ENCODE peak calls at places on chromosomes 5 and 9, in nine cellular contexts. W is body of pancreas, D is kidney epithelial cell, Z is heart right ventricle, B is fibroblast of lung, I is tibial artery, U is Calu3, L is adrenal gland, N is IMR-90. V is an unnamed sample.
A peak's percentile ranks its signal among the peaks of the same experiment; 100 is the strongest.

GRCh38 chr9:91820949-91821880 is 128.8 kb downstream of the ROR2 start:
- DNase-seq in W (no peak), D (no peak), Z (no peak), B (no peak), I (no peak), U (no peak), L (peak; percentile 40), N (peak; percentile 35), V (no peak)

GRCh38 chr9:123358181-123358894 is 2.3 kb downstream of the CRB2 start:
- DNase-seq in W (no peak), D (no peak), Z (no peak), B (no peak), I (no peak), U (no peak), L (no peak), N (no peak), V (no peak)

GRCh38 chr9:26856413-26857032 is 36.1 kb downstream of the CAAP1 start:
- DNase-seq in W (peak; percentile 22), D (peak; percentile 18), Z (no peak), B (peak; percentile 70), I (no peak), U (peak; percentile 36), L (peak; percentile 48), N (peak; percentile 38), V (peak; percentile 41)

GRCh38 chr5:10831416-10831815 is 70.4 kb upstream of the DAP start:
- DNase-seq in W (no peak), D (no peak), Z (no peak), B (peak; percentile 94), I (no peak), U (no peak), L (no peak), N (peak; percentile 95), V (no peak)

GRCh38 chr5:169610606-169611005 is 26.5 kb upstream of the DOCK2 start:
- DNase-seq in W (no peak), D (no peak), Z (no peak), B (no peak), I (no peak), U (no peak), L (no peak), N (peak; percentile 39), V (no peak)

GRCh38 chr5:56692359-56693219 is 122.8 kb upstream of the MAP3K1 start:
- DNase-seq in W (no peak), D (no peak), Z (no peak), B (no peak), I (no peak), U (no peak), L (no peak), N (no peak), V (peak; percentile 32)

GRCh38 chr9:33273266-33273971 is 8.6 kb downstream of the CHMP5 start:
- DNase-seq in W (no peak), D (no peak), Z (no peak), B (no peak), I (no peak), U (no peak), L (no peak), N (peak; percentile 59), V (no peak)

GRCh38 chr5:161051920-161052500 is 200.0 kb upstream of the ATP10B start:
- DNase-seq in W (no peak), D (no peak), Z (no peak), B (no peak), I (no peak), U (no peak), L (no peak), N (no peak), V (no peak)

GRCh38 chr9:35000535-35001284 is 11.2 kb downstream of the DNAJB5 start:
- DNase-seq in W (no peak), D (no peak), Z (no peak), B (no peak), I (no peak), U (no peak), L (no peak), N (peak; percentile 70), V (no peak)

GRCh38 chr5:117455236-117456233 is 880.9 kb upstream of the SEMA6A start:
- DNase-seq in W (peak; percentile 61), D (no peak), Z (no peak), B (no peak), I (no peak), U (peak; percentile 86), L (peak; percentile 18), N (no peak), V (peak; percentile 2)

GRCh38 chr5:122586351-122586750 is 188.5 kb upstream of the SNX2 start:
- DNase-seq in W (no peak), D (no peak), Z (no peak), B (peak; percentile 66), I (no peak), U (no peak), L (no peak), N (peak; percentile 74), V (no peak)

GRCh38 chr5:987761-988160 is 20.8 kb upstream of the NKD2 start:
- DNase-seq in W (no peak), D (no peak), Z (no peak), B (no peak), I (no peak), U (no peak), L (no peak), N (no peak), V (no peak)

GRCh38 chr5:165805756-165806155 is 2300.3 kb downstream of the MAT2B start:
- DNase-seq in W (peak; percentile 2), D (no peak), Z (no peak), B (no peak), I (no peak), U (peak; percentile 1), L (no peak), N (no peak), V (no peak)

GRCh38 chr5:175347027-175347426 is 97.0 kb downstream of the DRD1 start:
- DNase-seq in W (no peak), D (peak; percentile 69), Z (no peak), B (peak; percentile 60), I (no peak), U (no peak), L (no peak), N (peak; percentile 88), V (no peak)

GRCh38 chr9:70954126-70954525 is 167.3 kb downstream of the TRPM3 start:
- DNase-seq in W (no peak), D (peak; percentile 72), Z (no peak), B (peak; percentile 66), I (no peak), U (peak; percentile 30), L (no peak), N (peak; percentile 90), V (no peak)

GRCh38 chr9:27499481-27499880 is 24.6 kb upstream of the IFNK start:
- DNase-seq in W (no peak), D (peak; percentile 44), Z (no peak), B (peak; percentile 10), I (no peak), U (no peak), L (no peak), N (no peak), V (no peak)

GRCh38 chr5:180116441-180117377 is 45.1 kb upstream of the RNF130 start:
- DNase-seq in W (peak; percentile 24), D (no peak), Z (peak; percentile 10), B (no peak), I (peak; percentile 52), U (peak; percentile 81), L (no peak), N (no peak), V (no peak)
- TF ChIP-seq CTCF in W (peak; percentile 43), D (peak; percentile 41), Z (no peak), B (no peak), I (no peak), U (peak; percentile 88), L (no peak), N (no peak), V (no peak)

DNA sequence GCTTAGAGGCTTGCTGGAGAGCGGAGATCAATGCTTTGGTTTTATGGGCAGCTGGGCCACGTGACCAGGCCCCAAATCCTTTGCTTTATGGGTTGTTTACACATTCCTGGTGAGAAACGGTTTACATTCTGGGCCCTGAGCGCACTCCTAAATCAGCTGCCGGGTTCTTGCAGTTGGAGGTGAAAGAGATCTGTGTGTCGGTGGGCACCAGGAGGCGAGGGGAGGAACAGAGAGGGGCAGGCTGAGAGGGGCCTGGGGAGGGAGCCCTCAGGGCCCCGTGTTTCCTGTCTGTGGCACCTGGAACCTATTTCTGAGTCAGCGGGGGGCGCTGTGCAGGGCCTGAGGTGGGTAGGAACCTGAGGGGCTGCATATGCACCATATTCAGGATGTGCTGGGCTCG is 63.5 kb upstream of the HAND1 start:
- DNase-seq in W (no peak), D (no peak), Z (no peak), B (no peak), I (no peak), U (no peak), L (no peak), N (no peak), V (no peak)
- TF ChIP-seq CTCF in W (no peak), D (no peak), Z (no peak), B (no peak), I (no peak), U (no peak), L (no peak), N (no peak), V (no peak)

GRCh38 chr5:177380805-177381126 is 3.5 kb upstream of the SLC34A1 start:
- DNase-seq in W (no peak), D (no peak), Z (no peak), B (no peak), I (no peak), U (no peak), L (no peak), N (no peak), V (no peak)

GRCh38 chr5:177374211-177374610 is 10.0 kb upstream of the SLC34A1 start:
- DNase-seq in W (no peak), D (no peak), Z (no peak), B (no peak), I (no peak), U (no peak), L (no peak), N (no peak), V (no peak)

GRCh38 chr5:177378884-177379883 is 5.0 kb upstream of the SLC34A1 start:
- DNase-seq in W (no peak), D (peak; percentile 59), Z (no peak), B (peak; percentile 77), I (no peak), U (peak; percentile 67), L (no peak), N (peak; percentile 97), V (peak; percentile 63)

GRCh38 chr5:177376107-177376506 is 8.1 kb upstream of the SLC34A1 start:
- DNase-seq in W (no peak), D (no peak), Z (no peak), B (no peak), I (no peak), U (no peak), L (no peak), N (no peak), V (no peak)

GRCh38 chr5:177377851-177378776 is 6.1 kb upstream of the SLC34A1 start:
- DNase-seq in W (no peak), D (no peak), Z (no peak), B (no peak), I (no peak), U (no peak), L (no peak), N (no peak), V (no peak)
- TF ChIP-seq CTCF in W (no peak), D (no peak), Z (no peak), B (no peak), I (no peak), U (no peak), L (no peak), N (no peak), V (no peak)

DNA sequence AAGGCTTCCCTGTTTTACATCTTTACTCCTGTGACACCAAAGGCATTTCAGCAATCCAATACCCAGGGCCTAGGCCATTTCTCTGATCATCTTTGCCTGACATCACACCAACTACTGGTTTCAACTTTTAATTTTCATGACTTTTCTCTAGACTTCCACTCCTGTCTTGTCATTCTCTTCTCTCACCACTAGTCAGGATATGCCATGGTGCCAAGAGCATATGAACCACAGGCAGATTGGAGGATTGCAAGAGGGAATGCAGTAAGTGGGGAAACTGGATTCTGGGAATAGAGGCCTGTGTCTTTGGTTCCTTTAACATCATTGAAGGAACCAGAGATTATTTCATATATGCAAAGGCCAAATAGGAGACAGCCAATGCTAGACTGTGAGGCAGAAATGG is 69.3 kb downstream of the ANKRD31 start:
- DNase-seq in W (no peak), D (no peak), Z (no peak), B (no peak), I (no peak), U (no peak), L (no peak), N (no peak), V (no peak)
- TF ChIP-seq CTCF in W (no peak), D (peak; percentile 5), Z (no peak), B (peak; percentile 21), I (no peak), U (peak; percentile 39), L (no peak), N (peak; percentile 1), V (no peak)